ENCODE peak calls at places on chromosome 22, in eight cellular contexts. One of them, this sample, is unnamed.

GRCh38 chr22:23410411-23410810 is 169.7 kb downstream of the IGLL1 start:
- DNase-seq in breast epithelium: no peak
- DNase-seq in A549: no peak
- DNase-seq in kidney: no peak
- DNase-seq in transverse colon: no peak
- DNase-seq in ovary: no peak
- DNase-seq in fibroblast of lung: no peak
- DNase-seq in lower lobe of right lung: no peak
- DNase-seq in this sample: no peak

GRCh38 chr22:18012528-18012927 is 11.8 kb downstream of the MICAL3 start:
- DNase-seq in breast epithelium: no peak
- DNase-seq in A549: no peak
- DNase-seq in kidney: no peak
- DNase-seq in transverse colon: no peak
- DNase-seq in ovary: no peak
- DNase-seq in fibroblast of lung: peak
- DNase-seq in lower lobe of right lung: no peak
- DNase-seq in this sample: no peak

GRCh38 chr22:28297504-28297903 is 378.4 kb upstream of the PITPNB start:
- DNase-seq in breast epithelium: no peak
- DNase-seq in A549: no peak
- DNase-seq in kidney: no peak
- DNase-seq in transverse colon: peak
- DNase-seq in ovary: no peak
- DNase-seq in fibroblast of lung: peak
- DNase-seq in lower lobe of right lung: no peak
- DNase-seq in this sample: no peak

GRCh38 chr22:27097933-27098332 is 440.5 kb downstream of the MIAT start:
- DNase-seq in breast epithelium: no peak
- DNase-seq in A549: no peak
- DNase-seq in kidney: no peak
- DNase-seq in transverse colon: no peak
- DNase-seq in ovary: no peak
- DNase-seq in fibroblast of lung: peak
- DNase-seq in lower lobe of right lung: no peak
- DNase-seq in this sample: no peak

GRCh38 chr22:35258144-35258988 is 1.1 kb downstream of the HMGXB4 start:
- DNase-seq in breast epithelium: no peak
- DNase-seq in A549: peak
- DNase-seq in kidney: no peak
- DNase-seq in transverse colon: peak
- DNase-seq in ovary: no peak
- DNase-seq in fibroblast of lung: peak
- DNase-seq in lower lobe of right lung: no peak
- DNase-seq in this sample: no peak

GRCh38 chr22:20212754-20213699 is 55.1 kb downstream of the RTN4R start:
- DNase-seq in breast epithelium: no peak
- DNase-seq in A549: no peak
- DNase-seq in kidney: no peak
- DNase-seq in transverse colon: no peak
- DNase-seq in ovary: no peak
- DNase-seq in fibroblast of lung: no peak
- DNase-seq in lower lobe of right lung: no peak
- DNase-seq in this sample: peak

GRCh38 chr22:46829140-46829891 is 66.9 kb downstream of the TBC1D22A start:
- DNase-seq in breast epithelium: no peak
- DNase-seq in A549: peak
- DNase-seq in kidney: no peak
- DNase-seq in transverse colon: no peak
- DNase-seq in ovary: no peak
- DNase-seq in fibroblast of lung: peak
- DNase-seq in lower lobe of right lung: no peak
- DNase-seq in this sample: no peak

GRCh38 chr22:23070418-23071162 is at the start of gene GNAZ:
- DNase-seq in breast epithelium: peak
- DNase-seq in A549: peak
- DNase-seq in kidney: peak
- DNase-seq in transverse colon: no peak
- DNase-seq in ovary: peak
- DNase-seq in fibroblast of lung: peak
- DNase-seq in lower lobe of right lung: peak
- DNase-seq in this sample: no peak

GRCh38 chr22:38243007-38243775 is 29.6 kb downstream of the TMEM184B start:
- DNase-seq in breast epithelium: no peak
- DNase-seq in A549: peak
- DNase-seq in kidney: no peak
- DNase-seq in transverse colon: peak
- DNase-seq in ovary: peak
- DNase-seq in fibroblast of lung: peak
- DNase-seq in lower lobe of right lung: no peak
- DNase-seq in this sample: no peak

GRCh38 chr22:20526628-20527355 is 19.4 kb downstream of the MED15 start:
- DNase-seq in breast epithelium: no peak
- DNase-seq in A549: peak
- DNase-seq in kidney: no peak
- DNase-seq in transverse colon: no peak
- DNase-seq in ovary: no peak
- DNase-seq in fibroblast of lung: peak
- DNase-seq in lower lobe of right lung: no peak
- DNase-seq in this sample: no peak

GRCh38 chr22:50247748-50248147 is 2.9 kb upstream of the TUBGCP6 start:
- DNase-seq in breast epithelium: no peak
- DNase-seq in A549: peak
- DNase-seq in kidney: peak
- DNase-seq in transverse colon: peak
- DNase-seq in ovary: peak
- DNase-seq in fibroblast of lung: peak
- DNase-seq in lower lobe of right lung: no peak
- DNase-seq in this sample: no peak

GRCh38 chr22:19986410-19987341 is 29.9 kb downstream of the ARVCF start:
- DNase-seq in breast epithelium: peak
- DNase-seq in A549: peak
- DNase-seq in kidney: peak
- DNase-seq in transverse colon: peak
- DNase-seq in ovary: peak
- DNase-seq in fibroblast of lung: peak
- DNase-seq in lower lobe of right lung: peak
- DNase-seq in this sample: peak

GRCh38 chr22:44131412-44131811 is 49.3 kb upstream of the PARVG start:
- DNase-seq in breast epithelium: no peak
- DNase-seq in A549: no peak
- DNase-seq in kidney: peak
- DNase-seq in transverse colon: no peak
- DNase-seq in ovary: peak
- DNase-seq in fibroblast of lung: no peak
- DNase-seq in lower lobe of right lung: no peak
- DNase-seq in this sample: no peak
- H3K4me3 ChIP-seq in breast epithelium: no peak
- H3K4me3 ChIP-seq in A549: no peak
- H3K4me3 ChIP-seq in kidney: no peak
- H3K4me3 ChIP-seq in transverse colon: no peak
- H3K4me3 ChIP-seq in ovary: no peak
- H3K4me3 ChIP-seq in fibroblast of lung: no peak
- H3K4me3 ChIP-seq in lower lobe of right lung: no peak
- H3K4me3 ChIP-seq in this sample: no peak

GRCh38 chr22:36541831-36542391 is 12.9 kb upstream of the EIF3D start:
- DNase-seq in breast epithelium: no peak
- DNase-seq in A549: peak
- DNase-seq in kidney: no peak
- DNase-seq in transverse colon: no peak
- DNase-seq in ovary: no peak
- DNase-seq in fibroblast of lung: peak
- DNase-seq in lower lobe of right lung: no peak
- DNase-seq in this sample: peak
- H3K27ac ChIP-seq in breast epithelium: no peak
- H3K27ac ChIP-seq in A549: peak
- H3K27ac ChIP-seq in kidney: no peak
- H3K27ac ChIP-seq in transverse colon: no peak
- H3K27ac ChIP-seq in ovary: no peak
- H3K27ac ChIP-seq in fibroblast of lung: peak
- H3K27ac ChIP-seq in lower lobe of right lung: no peak
- H3K27ac ChIP-seq in this sample: no peak

GRCh38 chr22:45548991-45549736 is 46.5 kb downstream of the FBLN1 start:
- DNase-seq in breast epithelium: no peak
- DNase-seq in A549: peak
- DNase-seq in kidney: peak
- DNase-seq in transverse colon: peak
- DNase-seq in ovary: peak
- DNase-seq in fibroblast of lung: peak
- DNase-seq in lower lobe of right lung: no peak
- DNase-seq in this sample: no peak
- TF ChIP-seq CTCF in breast epithelium: no peak
- TF ChIP-seq CTCF in A549: peak
- TF ChIP-seq CTCF in kidney: no peak
- TF ChIP-seq CTCF in transverse colon: no peak
- TF ChIP-seq CTCF in ovary: no peak
- TF ChIP-seq CTCF in fibroblast of lung: peak
- TF ChIP-seq CTCF in lower lobe of right lung: peak
- TF ChIP-seq CTCF in this sample: no peak

DNA sequence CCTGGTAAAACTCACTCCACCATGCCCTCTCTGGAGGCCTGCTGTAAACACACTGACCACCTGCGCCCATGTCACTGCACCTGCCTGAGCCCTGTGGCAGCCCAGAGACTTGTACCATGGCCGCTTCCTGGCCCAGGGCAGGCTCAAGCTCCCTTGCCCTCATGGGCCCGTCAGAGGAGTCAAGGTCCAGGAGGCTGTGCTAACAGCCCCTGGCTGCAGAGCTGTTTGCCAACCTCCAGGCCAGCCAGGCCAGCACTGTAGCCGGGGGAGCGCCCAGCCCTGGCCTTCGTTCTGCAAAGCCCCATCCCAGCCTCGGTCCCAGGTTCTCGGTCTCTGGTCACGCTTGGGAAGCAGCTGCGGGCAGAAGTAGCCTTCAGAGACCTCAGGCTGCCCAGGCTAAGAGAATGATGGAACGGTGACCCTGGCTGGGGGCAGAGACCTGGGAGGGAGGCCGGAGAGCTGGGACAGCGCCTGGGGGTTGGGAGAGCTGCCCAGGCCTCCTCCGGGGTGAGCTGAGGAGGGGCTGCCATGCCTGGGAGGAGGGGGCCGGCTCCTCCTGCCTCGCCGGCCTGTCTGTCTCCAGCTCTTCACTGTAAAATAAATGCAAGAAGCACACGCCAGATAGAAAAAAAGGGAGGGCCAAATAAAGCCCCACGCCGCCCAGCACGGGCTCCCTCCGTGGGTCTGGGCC is 11.9 kb upstream of the TCF20 start:
- DNase-seq in breast epithelium: peak
- DNase-seq in A549: no peak
- DNase-seq in kidney: peak
- DNase-seq in transverse colon: peak
- DNase-seq in ovary: no peak
- DNase-seq in fibroblast of lung: no peak
- DNase-seq in lower lobe of right lung: peak
- DNase-seq in this sample: peak
- H3K4me3 ChIP-seq in breast epithelium: no peak
- H3K4me3 ChIP-seq in A549: no peak
- H3K4me3 ChIP-seq in kidney: no peak
- H3K4me3 ChIP-seq in transverse colon: no peak
- H3K4me3 ChIP-seq in ovary: no peak
- H3K4me3 ChIP-seq in fibroblast of lung: no peak
- H3K4me3 ChIP-seq in lower lobe of right lung: no peak
- H3K4me3 ChIP-seq in this sample: peak